ENCODE peak calls at places on chromosomes 2 and 18, in six cellular contexts. A, K, G, O, H and W are unnamed samples.

GRCh38 chr2:159356053-159356554 is 69.6 kb upstream of the WDSUB1 start:
- DNase-seq in A (no peak), K (no peak), G (no peak), O (no peak), H (no peak), W (no peak)

GRCh38 chr2:224084266-224084892 is 45.3 kb upstream of the SERPINE2 start:
- DNase-seq in A (no peak), K (no peak), G (no peak), O (no peak), H (no peak), W (no peak)

GRCh38 chr2:162963156-162963555 is 124.6 kb upstream of the KCNH7 start:
- DNase-seq in A (no peak), K (no peak), G (no peak), O (no peak), H (no peak), W (no peak)

GRCh38 chr2:225086915-225087314 is 44.6 kb upstream of the DOCK10 start:
- DNase-seq in A (no peak), K (no peak), G (no peak), O (no peak), H (no peak), W (no peak)

GRCh38 chr2:203340791-203341487 is 12.7 kb downstream of the ABI2 start:
- DNase-seq in A (no peak), K (peak; percentile 43), G (no peak), O (no peak), H (peak; percentile 88), W (peak; percentile 93)

GRCh38 chr2:100257939-100258338 is 64.4 kb downstream of the LONRF2 start:
- DNase-seq in A (no peak), K (no peak), G (no peak), O (no peak), H (no peak), W (no peak)

GRCh38 chr18:74419761-74420160 is 37.3 kb downstream of the DIPK1C start:
- DNase-seq in A (no peak), K (no peak), G (no peak), O (no peak), H (no peak), W (no peak)

GRCh38 chr2:70923378-70924015 is 12.2 kb upstream of the ATP6V1B1 start:
- DNase-seq in A (no peak), K (peak; percentile 35), G (no peak), O (no peak), H (no peak), W (no peak)

GRCh38 chr2:239296020-239296932 is 104.5 kb downstream of the HDAC4 start:
- DNase-seq in A (no peak), K (no peak), G (no peak), O (no peak), H (no peak), W (no peak)

GRCh38 chr2:53740170-53740569 is 27.4 kb upstream of the CHAC2 start:
- DNase-seq in A (no peak), K (no peak), G (no peak), O (no peak), H (peak; percentile 14), W (no peak)

GRCh38 chr18:59024829-59025228 is 114.9 kb upstream of the SEC11C start:
- DNase-seq in A (no peak), K (no peak), G (no peak), O (no peak), H (no peak), W (no peak)

GRCh38 chr2:193847991-193848390 is 1653.3 kb upstream of the TMEFF2 start:
- DNase-seq in A (no peak), K (no peak), G (no peak), O (no peak), H (no peak), W (no peak)

GRCh38 chr2:7670905-7671304 is 753.7 kb downstream of the RNF144A start:
- DNase-seq in A (no peak), K (no peak), G (no peak), O (no peak), H (no peak), W (no peak)

GRCh38 chr2:174902491-174903242 is 102.5 kb downstream of the CHN1 start:
- DNase-seq in A (no peak), K (no peak), G (no peak), O (no peak), H (no peak), W (peak; percentile 4)